ENCODE peak calls at places on chromosomes 16 and 17, in eight cellular contexts. Z is substantia nigra, B is RCC 7860, Y is H7, M is NCI-H2081, X is fibroblast of the conjunctiva, K is adrenal gland, D is AG08395. L is an unnamed sample.

GRCh38 chr17:68697850-68698313 is 96.7 kb upstream of the FAM20A start:
- DNase-seq in Z (no peak), B (no peak), Y (no peak), M (no peak), X (peak), K (peak), D (peak), L (peak)

GRCh38 chr16:68272501-68273209 is 8.3 kb downstream of the SLC7A6 start:
- DNase-seq in Z (no peak), B (no peak), Y (no peak), M (peak), X (no peak), K (no peak), D (no peak), L (no peak)

GRCh38 chr17:72125226-72125651 is 4.4 kb downstream of the SOX9 start:
- DNase-seq in Z (no peak), B (no peak), Y (peak), M (no peak), X (no peak), K (no peak), D (no peak), L (no peak)

GRCh38 chr17:42472709-42473521 is 14.2 kb downstream of the ATP6V0A1 start:
- DNase-seq in Z (no peak), B (peak), Y (no peak), M (no peak), X (peak), K (no peak), D (peak), L (peak)

GRCh38 chr17:1137465-1137894 is 42.3 kb downstream of the ABR start:
- DNase-seq in Z (no peak), B (no peak), Y (no peak), M (no peak), X (no peak), K (no peak), D (no peak), L (no peak)

GRCh38 chr17:5019475-5019956 is 15.7 kb downstream of the SLC52A1 start:
- DNase-seq in Z (no peak), B (no peak), Y (peak), M (no peak), X (no peak), K (no peak), D (peak), L (peak)

GRCh38 chr16:16183562-16183961 is 39.7 kb downstream of the ABCC6 start:
- DNase-seq in Z (no peak), B (no peak), Y (peak), M (no peak), X (no peak), K (no peak), D (no peak), L (no peak)

GRCh38 chr16:81592353-81592866 is 147.8 kb downstream of the CMIP start:
- DNase-seq in Z (no peak), B (no peak), Y (no peak), M (no peak), X (no peak), K (no peak), D (no peak), L (no peak)

GRCh38 chr17:77354721-77355455 is 214.1 kb downstream of the SEC14L1 start:
- DNase-seq in Z (no peak), B (peak), Y (peak), M (no peak), X (peak), K (peak), D (peak), L (peak)

GRCh38 chr17:39197380-39198185 is at the start of gene CACNB1:
- DNase-seq in Z (peak), B (peak), Y (peak), M (peak), X (peak), K (peak), D (peak), L (peak)

GRCh38 chr17:57444632-57445031 is 188.3 kb downstream of the MSI2 start:
- DNase-seq in Z (no peak), B (no peak), Y (peak), M (no peak), X (no peak), K (no peak), D (no peak), L (no peak)

GRCh38 chr17:21678451-21679081 is 13.8 kb upstream of the KCNJ18 start:
- DNase-seq in Z (no peak), B (no peak), Y (no peak), M (no peak), X (no peak), K (no peak), D (no peak), L (no peak)

GRCh38 chr17:13562271-13562800 is 39.4 kb downstream of the HS3ST3A1 start:
- DNase-seq in Z (no peak), B (peak), Y (no peak), M (no peak), X (peak), K (no peak), D (no peak), L (peak)

GRCh38 chr17:35010093-35010492 is 29.8 kb downstream of the LIG3 start:
- DNase-seq in Z (no peak), B (no peak), Y (no peak), M (no peak), X (no peak), K (no peak), D (peak), L (no peak)

GRCh38 chr16:4273858-4274291 is 1.1 kb upstream of the TFAP4 start:
- DNase-seq in Z (no peak), B (peak), Y (peak), M (no peak), X (no peak), K (peak), D (no peak), L (peak)

GRCh38 chr16:680967-681745 is 946 bp downstream of the STUB1 start:
- DNase-seq in Z (no peak), B (peak), Y (peak), M (no peak), X (peak), K (peak), D (no peak), L (peak)

GRCh38 chr16:54326266-54326662 is 39.7 kb upstream of the IRX3 start:
- DNase-seq in Z (no peak), B (peak), Y (no peak), M (no peak), X (no peak), K (no peak), D (peak), L (peak)

GRCh38 chr17:2082003-2082862 is 27.3 kb downstream of the HIC1 start:
- DNase-seq in Z (no peak), B (no peak), Y (no peak), M (no peak), X (no peak), K (no peak), D (no peak), L (no peak)

GRCh38 chr16:8863594-8864424 is 5.0 kb downstream of the CARHSP1 start:
- DNase-seq in Z (peak), B (peak), Y (peak), M (no peak), X (no peak), K (peak), D (no peak), L (no peak)

GRCh38 chr16:3057181-3058166 is 8.0 kb upstream of the IL32 start:
- DNase-seq in Z (no peak), B (no peak), Y (no peak), M (no peak), X (no peak), K (no peak), D (no peak), L (no peak)

GRCh38 chr16:10086620-10087019 is 95.6 kb downstream of the GRIN2A start:
- DNase-seq in Z (no peak), B (no peak), Y (no peak), M (no peak), X (no peak), K (no peak), D (no peak), L (no peak)

GRCh38 chr17:2594657-2595085 is 1.2 kb downstream of the PAFAH1B1 start:
- DNase-seq in Z (no peak), B (no peak), Y (no peak), M (no peak), X (no peak), K (no peak), D (no peak), L (peak)

GRCh38 chr16:71840052-71840451 is 5.7 kb upstream of the ATXN1L start:
- DNase-seq in Z (no peak), B (no peak), Y (no peak), M (no peak), X (peak), K (no peak), D (peak), L (peak)

GRCh38 chr17:74417178-74418045 is 14.5 kb upstream of the GPRC5C start:
- DNase-seq in Z (no peak), B (peak), Y (peak), M (no peak), X (no peak), K (no peak), D (peak), L (peak)

GRCh38 chr16:19184823-19185509 is 16.9 kb downstream of the SYT17 start:
- DNase-seq in Z (no peak), B (no peak), Y (peak), M (no peak), X (no peak), K (no peak), D (no peak), L (no peak)

GRCh38 chr16:75552951-75553350 is 3.1 kb downstream of the TMEM231 start:
- DNase-seq in Z (no peak), B (no peak), Y (no peak), M (no peak), X (no peak), K (no peak), D (no peak), L (no peak)

GRCh38 chr16:17296412-17296811 is 174.3 kb downstream of the XYLT1 start:
- DNase-seq in Z (no peak), B (no peak), Y (no peak), M (no peak), X (no peak), K (peak), D (no peak), L (no peak)

GRCh38 chr16:81278526-81278925 is 36.2 kb upstream of the GAN start:
- DNase-seq in Z (no peak), B (no peak), Y (no peak), M (no peak), X (no peak), K (no peak), D (no peak), L (no peak)

GRCh38 chr17:18015603-18016002 is 23.4 kb downstream of the ATPAF2 start:
- DNase-seq in Z (no peak), B (no peak), Y (no peak), M (no peak), X (no peak), K (no peak), D (no peak), L (no peak)

GRCh38 chr17:57723427-57724037 is 21.6 kb downstream of the CCDC182 start:
- DNase-seq in Z (no peak), B (peak), Y (peak), M (no peak), X (no peak), K (no peak), D (no peak), L (no peak)

GRCh38 chr17:39001703-39002637 is 34.8 kb upstream of the FBXO47 start:
- DNase-seq in Z (no peak), B (peak), Y (peak), M (no peak), X (peak), K (peak), D (peak), L (peak)

GRCh38 chr16:49639739-49640388 is 216.0 kb downstream of the ZNF423 start:
- DNase-seq in Z (peak), B (no peak), Y (peak), M (no peak), X (no peak), K (peak), D (no peak), L (no peak)

GRCh38 chr17:57877803-57878202 is 28.0 kb upstream of the MRPS23 start:
- DNase-seq in Z (no peak), B (no peak), Y (no peak), M (no peak), X (no peak), K (no peak), D (no peak), L (no peak)

GRCh38 chr16:67967956-67968439 is 439 bp downstream of the SLC12A4 start:
- DNase-seq in Z (no peak), B (no peak), Y (peak), M (no peak), X (no peak), K (peak), D (peak), L (peak)